ENCODE peak calls at places on chromosomes 12 and 14, in five cellular contexts. O is OCI-LY7; M is stomach; J is CD8-positive, alpha-beta T cell; F is transverse colon. E is an unnamed sample. For H3K36me3 and H3K9me3, the result is how much of the 10 kb centered on the place peaks cover.

GRCh38 chr12:47991592-47991991 is 12.7 kb downstream of the COL2A1 start:
- DNase-seq in O (no peak), M (no peak), J (no peak), F (no peak), E (peak)

GRCh38 chr14:78207414-78207813 is 37.2 kb downstream of the NRXN3 start:
- DNase-seq in O (no peak), M (no peak), J (no peak), F (no peak), E (no peak)

GRCh38 chr14:75098209-75098608 is 28.6 kb downstream of the NEK9 start:
- DNase-seq in O (no peak), M (no peak), J (no peak), F (no peak), E (no peak)

GRCh38 chr14:37234222-37234621 is 36.5 kb downstream of the MIPOL1 start:
- DNase-seq in O (no peak), M (no peak), J (no peak), F (no peak), E (no peak)

GRCh38 chr12:132661972-132662371 is 25.2 kb downstream of the POLE start:
- DNase-seq in O (no peak), M (no peak), J (no peak), F (no peak), E (no peak)

GRCh38 chr12:77648716-77649115 is 182.0 kb upstream of the NAV3 start:
- DNase-seq in O (no peak), M (no peak), J (no peak), F (no peak), E (no peak)

GRCh38 chr12:106269150-106269771 is 21.4 kb upstream of the CKAP4 start:
- DNase-seq in O (no peak), M (no peak), J (no peak), F (no peak), E (no peak)

GRCh38 chr12:74051848-74052247 is 485.8 kb upstream of the ATXN7L3B start:
- DNase-seq in O (no peak), M (no peak), J (no peak), F (no peak), E (no peak)

GRCh38 chr12:23600936-23601335 is 348.5 kb downstream of the SOX5 start:
- DNase-seq in O (no peak), M (no peak), J (no peak), F (no peak), E (no peak)

GRCh38 chr12:20497707-20498106 is 129.4 kb downstream of the PDE3A start:
- DNase-seq in O (no peak), M (no peak), J (no peak), F (no peak), E (no peak)

GRCh38 chr12:129909051-129910020 is 5.5 kb upstream of the TMEM132D start:
- DNase-seq in O (no peak), M (no peak), J (no peak), F (no peak), E (no peak)

GRCh38 chr12:124867389-124867930 is 3.8 kb upstream of the SCARB1 start:
- DNase-seq in O (no peak), M (peak), J (no peak), F (peak), E (no peak)

GRCh38 chr12:57815177-57816000 is 3.1 kb downstream of the AVIL start:
- DNase-seq in O (no peak), M (no peak), J (no peak), F (no peak), E (no peak)

GRCh38 chr12:116564080-116564479 is 4.9 kb downstream of the MAP1LC3B2 start:
- DNase-seq in O (no peak), M (no peak), J (no peak), F (no peak), E (no peak)

GRCh38 chr14:89701079-89702043 is 253.2 kb downstream of the EFCAB11 start:
- DNase-seq in O (peak), M (peak), J (peak), F (peak), E (peak)

GRCh38 chr12:75699728-75700496 is 188.5 kb upstream of the KRR1 start:
- DNase-seq in O (no peak), M (no peak), J (no peak), F (no peak), E (no peak)

GRCh38 chr14:91897121-91897701 is 29.9 kb upstream of the TC2N start:
- DNase-seq in O (no peak), M (peak), J (no peak), F (peak), E (no peak)

GRCh38 chr12:76032043-76032981 is 736 bp upstream of the PHLDA1 start:
- DNase-seq in O (peak), M (peak), J (peak), F (peak), E (no peak)

GRCh38 chr12:69630191-69630590 is 19.5 kb upstream of the LRRC10 start:
- DNase-seq in O (no peak), M (no peak), J (no peak), F (no peak), E (no peak)

GRCh38 chr12:64187794-64188193 is 34.3 kb downstream of the KICS2 start:
- DNase-seq in O (no peak), M (no peak), J (no peak), F (no peak), E (no peak)

GRCh38 chr14:64715628-64716412 is 11.6 kb downstream of the PLEKHG3 start:
- DNase-seq in O (no peak), M (peak), J (no peak), F (no peak), E (peak)

GRCh38 chr12:91931110-91931509 is 214.5 kb downstream of the BTG1 start:
- DNase-seq in O (no peak), M (peak), J (no peak), F (peak), E (peak)

GRCh38 chr12:1919763-1920162 is 1.3 kb upstream of the CACNA2D4 start:
- DNase-seq in O (no peak), M (no peak), J (no peak), F (no peak), E (no peak)

GRCh38 chr12:116222358-116222757 is 55.1 kb downstream of the MED13L start:
- DNase-seq in O (no peak), M (peak), J (peak), F (peak), E (peak)

GRCh38 chr12:62350554-62350953 is 90.3 kb downstream of the USP15 start:
- DNase-seq in O (no peak), M (no peak), J (no peak), F (no peak), E (no peak)

GRCh38 chr12:62347922-62348650 is 87.9 kb downstream of the USP15 start:
- DNase-seq in O (no peak), M (no peak), J (no peak), F (no peak), E (no peak)

GRCh38 chr12:62345667-62346066 is 85.5 kb downstream of the USP15 start:
- DNase-seq in O (no peak), M (no peak), J (no peak), F (no peak), E (no peak)

GRCh38 chr12:62346817-62347216 is 86.6 kb downstream of the USP15 start:
- DNase-seq in O (no peak), M (no peak), J (no peak), F (no peak), E (no peak)

DNA sequence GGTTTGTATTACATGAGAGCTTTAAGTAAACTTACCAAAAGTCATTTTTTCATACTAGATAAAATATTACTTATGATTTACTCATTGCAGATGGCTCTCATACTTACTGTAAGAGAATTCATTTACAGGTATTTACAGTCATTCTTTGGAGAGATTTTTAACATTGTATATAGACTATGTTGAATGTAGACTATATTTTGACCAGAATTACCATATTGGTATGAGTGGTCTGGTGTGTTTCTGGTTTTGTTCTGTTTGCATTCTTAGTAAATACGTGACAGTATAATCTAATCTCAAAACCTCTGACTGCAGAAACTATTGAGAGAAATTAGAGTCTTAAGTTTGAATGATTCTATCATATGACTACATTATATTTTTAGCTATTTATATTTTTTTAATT is 91.1 kb downstream of the USP15 start:
- DNase-seq in O (no peak), M (no peak), J (no peak), F (no peak), E (no peak)
- H3K36me3 ChIP-seq in O (under half), M (under half), J (under half), F (under half), E (under half)

GRCh38 chr14:53137559-53137958 is 15.6 kb downstream of the DDHD1 start:
- DNase-seq in O (no peak), M (no peak), J (no peak), F (no peak), E (no peak)

GRCh38 chr14:53144244-53144643 is 8.9 kb downstream of the DDHD1 start:
- DNase-seq in O (no peak), M (no peak), J (no peak), F (no peak), E (no peak)

GRCh38 chr14:53140585-53140984 is 12.5 kb downstream of the DDHD1 start:
- DNase-seq in O (no peak), M (no peak), J (no peak), F (no peak), E (no peak)
- H3K9me3 ChIP-seq in O (half or more), M (half or more), J (under half), F (under half), E (under half)

GRCh38 chr14:68539311-68539737 is 253.5 kb downstream of the ZFP36L1 start:
- DNase-seq in O (no peak), M (no peak), J (no peak), F (no peak), E (no peak)

GRCh38 chr14:68542346-68542745 is 250.5 kb downstream of the ZFP36L1 start:
- DNase-seq in O (no peak), M (no peak), J (no peak), F (no peak), E (peak)

GRCh38 chr14:68538641-68539040 is 254.2 kb downstream of the ZFP36L1 start:
- DNase-seq in O (no peak), M (no peak), J (no peak), F (no peak), E (no peak)

GRCh38 chr14:68541128-68541896 is 251.6 kb downstream of the ZFP36L1 start:
- DNase-seq in O (no peak), M (no peak), J (no peak), F (no peak), E (no peak)

DNA sequence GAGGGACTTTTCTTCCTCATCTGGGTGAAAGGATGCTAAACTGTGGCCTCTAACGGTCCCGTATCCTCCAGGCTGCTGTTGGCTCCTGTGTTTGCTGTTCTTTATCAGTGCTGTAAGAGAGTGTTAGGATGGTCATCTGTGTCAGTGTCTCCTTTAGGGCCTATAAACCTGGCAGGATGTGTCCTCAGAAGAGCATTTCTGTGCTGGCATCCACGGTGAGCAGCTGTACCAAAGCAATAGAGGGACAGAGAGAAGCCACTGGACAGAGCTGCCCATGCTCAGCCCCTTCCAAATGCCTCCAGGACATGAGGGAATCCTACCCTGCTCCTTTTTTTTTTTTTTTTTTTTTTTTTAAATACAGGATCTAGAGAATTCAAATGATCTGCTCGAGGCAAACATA is 253.0 kb downstream of the ZFP36L1 start:
- DNase-seq in O (no peak), M (no peak), J (no peak), F (no peak), E (no peak)
- H3K27ac ChIP-seq in O (no peak), M (no peak), J (no peak), F (peak), E (no peak)

DNA sequence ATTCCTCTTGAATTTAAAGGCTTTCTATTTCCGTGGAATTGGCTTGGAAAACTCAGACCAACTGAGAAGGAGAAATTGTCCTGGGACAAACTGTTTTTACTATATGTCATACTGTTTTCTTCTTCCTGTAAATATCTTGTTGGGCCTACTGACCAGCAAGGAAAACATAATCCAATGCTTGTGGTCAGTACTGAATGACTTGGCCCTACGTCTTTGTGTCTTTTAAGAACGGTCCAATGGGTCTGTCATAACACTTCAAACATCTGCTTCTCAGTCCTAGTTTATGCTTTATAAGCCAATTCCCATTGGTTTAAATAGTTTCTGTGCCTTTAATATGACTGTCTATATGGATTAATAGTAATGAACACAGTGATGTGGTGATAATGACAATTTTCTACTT is 248.5 kb upstream of the DDHD1 start:
- DNase-seq in O (no peak), M (no peak), J (no peak), F (no peak), E (no peak)
- H3K36me3 ChIP-seq in O (under half), M (under half), J (under half), F (under half), E (under half)

GRCh38 chr14:94897092-94897491 is 127.2 kb upstream of the GSC start:
- DNase-seq in O (no peak), M (no peak), J (no peak), F (no peak), E (no peak)
- H3K9me3 ChIP-seq in O (under half), M (under half), J (under half), F (under half), E (under half)

DNA sequence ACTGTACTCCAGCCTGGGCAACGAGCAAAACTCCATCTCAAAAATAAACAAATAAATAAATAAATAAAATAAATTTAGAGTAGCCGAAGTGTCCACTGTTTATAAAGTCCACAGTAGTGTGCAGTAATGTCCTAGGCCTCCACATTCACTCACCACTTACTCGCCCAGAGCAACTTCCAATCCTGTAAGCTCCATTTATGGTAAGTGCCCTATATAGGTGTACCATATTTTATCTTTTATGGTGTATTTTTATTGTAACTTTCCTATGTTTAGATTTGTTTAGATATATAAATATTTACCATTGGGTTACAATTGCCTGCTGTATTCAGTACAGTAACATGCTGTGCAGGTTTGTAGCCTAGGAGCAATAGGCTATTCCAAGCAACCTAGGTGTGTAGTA is 37.9 kb upstream of the GPRC5A start:
- DNase-seq in O (no peak), M (no peak), J (no peak), F (no peak), E (no peak)
- H3K27ac ChIP-seq in O (no peak), M (no peak), J (no peak), F (no peak), E (no peak)

DNA sequence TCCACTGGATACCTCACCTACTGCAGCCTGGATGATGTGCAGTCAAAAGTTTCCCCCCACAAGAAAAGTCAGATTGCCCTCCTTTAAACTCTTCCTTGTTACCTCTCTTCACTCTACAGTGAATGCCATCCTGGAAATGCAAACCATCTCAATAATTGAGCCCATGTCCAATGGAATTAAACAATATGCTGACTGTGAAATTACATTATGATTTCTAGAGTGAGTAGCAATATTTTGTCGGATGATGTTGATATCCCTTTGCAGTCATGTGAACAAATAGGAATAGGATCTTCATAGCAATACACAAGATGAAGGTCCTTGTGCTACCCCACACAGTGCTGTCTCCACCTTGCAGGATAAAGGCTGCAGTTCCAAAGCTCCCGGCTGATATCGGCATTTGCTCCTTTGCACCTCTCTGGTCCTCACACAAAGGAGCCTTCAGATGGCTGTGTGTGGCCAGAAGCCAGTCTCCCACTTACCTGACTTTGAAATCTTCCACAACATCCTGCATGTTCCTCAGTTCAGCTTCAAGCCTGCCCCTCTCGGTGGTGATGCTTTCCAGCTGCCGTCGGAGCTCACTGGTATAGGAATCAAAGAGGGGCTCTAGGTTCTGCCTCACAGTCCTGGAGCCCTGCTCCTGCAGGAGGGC is 1.5 kb downstream of the KRT75 start:
- DNase-seq in O (no peak), M (no peak), J (no peak), F (no peak), E (no peak)
- H3K36me3 ChIP-seq in O (under half), M (under half), J (under half), F (under half), E (under half)

E was measured in suprapubic skin.